ENCODE peak calls at places on chromosomes 6 and 20, in six cellular contexts. R is occipital lobe; O is endothelial cell of umbilical vein; T is EL; U is uterus; X is stimulated activated CD4-positive, alpha-beta T cell treated with anti-CD3 and anti-CD28 coated beads, Interleukin-4, amount 100 ng/mL, for 24 hours. W is an unnamed sample.

GRCh38 chr6:152368761-152369624 is 268.2 kb downstream of the SYNE1 start:
- DNase-seq in R (peak; percentile 52), O (peak; percentile 33), T (no peak), U (peak; percentile 44), X (no peak), W (no peak)

GRCh38 chr6:149716181-149716580 is 1.7 kb downstream of the LATS1 start:
- DNase-seq in R (no peak), O (no peak), T (no peak), U (no peak), X (no peak), W (no peak)

GRCh38 chr6:124812067-124812466 is 150.2 kb upstream of the RNF217 start:
- DNase-seq in R (no peak), O (no peak), T (no peak), U (no peak), X (no peak), W (no peak)

GRCh38 chr20:62804632-62805364 is at the start of gene OGFR:
- DNase-seq in R (peak; percentile 29), O (peak; percentile 46), T (peak; percentile 64), U (peak; percentile 69), X (peak; percentile 64), W (no peak)

GRCh38 chr6:144613859-144614258 is 328.7 kb downstream of the UTRN start:
- DNase-seq in R (no peak), O (no peak), T (no peak), U (no peak), X (no peak), W (no peak)

GRCh38 chr6:8183266-8183665 is 80.9 kb upstream of the EEF1E1 start:
- DNase-seq in R (no peak), O (no peak), T (no peak), U (no peak), X (no peak), W (no peak)

GRCh38 chr6:31728767-31729514 is at the start of gene DDAH2:
- DNase-seq in R (no peak), O (no peak), T (no peak), U (peak; percentile 38), X (no peak), W (no peak)

GRCh38 chr6:155543141-155543870 is 87.7 kb upstream of the NOX3 start:
- DNase-seq in R (no peak), O (peak; percentile 72), T (no peak), U (no peak), X (no peak), W (no peak)

GRCh38 chr20:61557603-61558002 is 305.5 kb downstream of the CDH4 start:
- DNase-seq in R (no peak), O (no peak), T (no peak), U (no peak), X (no peak), W (no peak)

GRCh38 chr20:25050501-25051350 is 7.2 kb downstream of the ACSS1 start:
- DNase-seq in R (no peak), O (no peak), T (no peak), U (peak; percentile 13), X (no peak), W (peak; percentile 30)

GRCh38 chr6:44234101-44235090 is 11.0 kb downstream of the SLC29A1 start:
- DNase-seq in R (peak; percentile 64), O (peak; percentile 69), T (peak; percentile 82), U (peak; percentile 91), X (no peak), W (no peak)

GRCh38 chr6:136362421-136363090 is 72.9 kb upstream of the BCLAF1 start:
- DNase-seq in R (no peak), O (no peak), T (no peak), U (no peak), X (no peak), W (no peak)

GRCh38 chr6:31874836-31875572 is 3.8 kb downstream of the SLC44A4 start:
- DNase-seq in R (no peak), O (no peak), T (peak; percentile 26), U (no peak), X (no peak), W (no peak)

GRCh38 chr6:125986956-125987617 is 747 bp downstream of the TRMT11 start:
- DNase-seq in R (no peak), O (no peak), T (peak; percentile 42), U (no peak), X (peak; percentile 8), W (no peak)

GRCh38 chr6:11055127-11055627 is 11.1 kb upstream of the ELOVL2 start:
- DNase-seq in R (no peak), O (no peak), T (peak; percentile 70), U (no peak), X (no peak), W (no peak)

GRCh38 chr6:154460306-154461071 is 50.0 kb downstream of the CNKSR3 start:
- DNase-seq in R (no peak), O (no peak), T (peak; percentile 60), U (no peak), X (no peak), W (no peak)